ENCODE peak calls at places on chromosome 21, in eight cellular contexts. I is K562; E is A549; M is fibroblast of lung; J is AG04450; C is GM23248; W is iPS DF 6.9; U is naive thymus-derived CD4-positive, alpha-beta T cell. N is an unnamed sample.

GRCh38 chr21:45080639-45081414 is 6.4 kb downstream of the ADARB1 start:
- DNase-seq in I (no peak), E (no peak), M (peak), J (peak), C (peak), W (no peak), U (no peak), N (no peak)

GRCh38 chr21:29196021-29196663 is 65.7 kb downstream of the MAP3K7CL start:
- DNase-seq in I (peak), E (peak), M (peak), J (peak), C (peak), W (no peak), U (peak), N (no peak)

GRCh38 chr21:29130234-29130993 is at the start of gene MAP3K7CL:
- DNase-seq in I (peak), E (no peak), M (peak), J (peak), C (peak), W (no peak), U (no peak), N (no peak)

GRCh38 chr21:16532841-16533240 is 803.1 kb downstream of the USP25 start:
- DNase-seq in I (no peak), E (no peak), M (peak), J (no peak), C (peak), W (no peak), U (no peak), N (no peak)

GRCh38 chr21:37463083-37463780 is 96.7 kb downstream of the DYRK1A start:
- DNase-seq in I (peak), E (peak), M (peak), J (peak), C (peak), W (no peak), U (peak), N (no peak)

GRCh38 chr21:45054162-45054926 is 20.0 kb upstream of the ADARB1 start:
- DNase-seq in I (no peak), E (no peak), M (no peak), J (no peak), C (no peak), W (no peak), U (no peak), N (no peak)

GRCh38 chr21:34737115-34737514 is 68.3 kb downstream of the CLIC6 start:
- DNase-seq in I (no peak), E (no peak), M (peak), J (no peak), C (peak), W (no peak), U (no peak), N (no peak)

GRCh38 chr21:44650973-44651675 is 3.3 kb downstream of the KRTAP12-4 start:
- DNase-seq in I (no peak), E (no peak), M (no peak), J (no peak), C (no peak), W (no peak), U (no peak), N (no peak)

GRCh38 chr21:44755227-44755626 is 43.9 kb upstream of the TSPEAR start:
- DNase-seq in I (peak), E (no peak), M (peak), J (no peak), C (no peak), W (no peak), U (no peak), N (no peak)

GRCh38 chr21:38337793-38338192 is 81.0 kb downstream of the KCNJ15 start:
- DNase-seq in I (no peak), E (no peak), M (no peak), J (no peak), C (no peak), W (no peak), U (no peak), N (no peak)

GRCh38 chr21:14826630-14827029 is 238.2 kb downstream of the NRIP1 start:
- DNase-seq in I (no peak), E (no peak), M (no peak), J (no peak), C (no peak), W (no peak), U (no peak), N (no peak)

GRCh38 chr21:44259082-44259705 is 2.5 kb downstream of the DNMT3L start:
- DNase-seq in I (no peak), E (no peak), M (peak), J (no peak), C (no peak), W (no peak), U (no peak), N (no peak)

GRCh38 chr21:28482657-28483056 is 510.0 kb downstream of the LTN1 start:
- DNase-seq in I (no peak), E (no peak), M (no peak), J (no peak), C (no peak), W (no peak), U (no peak), N (no peak)

GRCh38 chr21:41770901-41771624 is 4.2 kb upstream of the RIPK4 start:
- DNase-seq in I (no peak), E (no peak), M (no peak), J (no peak), C (no peak), W (no peak), U (no peak), N (no peak)

GRCh38 chr21:41768371-41769042 is 1.7 kb upstream of the RIPK4 start:
- DNase-seq in I (peak), E (no peak), M (peak), J (peak), C (peak), W (no peak), U (peak), N (no peak)

GRCh38 chr21:41769933-41770332 is 3.1 kb upstream of the RIPK4 start:
- DNase-seq in I (no peak), E (no peak), M (no peak), J (no peak), C (no peak), W (no peak), U (no peak), N (no peak)

GRCh38 chr21:41769106-41769505 is 2.3 kb upstream of the RIPK4 start:
- DNase-seq in I (no peak), E (no peak), M (no peak), J (no peak), C (no peak), W (no peak), U (no peak), N (no peak)

GRCh38 chr21:41769521-41769920 is 2.7 kb upstream of the RIPK4 start:
- DNase-seq in I (no peak), E (no peak), M (no peak), J (no peak), C (no peak), W (no peak), U (no peak), N (no peak)
- H3K4me3 ChIP-seq in I (no peak), E (no peak), M (no peak), J (no peak), C (no peak), W (no peak), U (no peak), N (no peak)

GRCh38 chr21:36072453-36073167 is 2.8 kb downstream of the CBR1 start:
- DNase-seq in I (no peak), E (no peak), M (no peak), J (no peak), C (no peak), W (no peak), U (no peak), N (peak)
- H3K4me3 ChIP-seq in I (no peak), E (no peak), M (no peak), J (no peak), C (no peak), W (no peak), U (no peak), N (no peak)

GRCh38 chr21:39908265-39908923 is 41.2 kb downstream of the PCP4 start:
- DNase-seq in I (peak), E (no peak), M (no peak), J (no peak), C (no peak), W (no peak), U (no peak), N (no peak)
- H3K4me3 ChIP-seq in I (no peak), E (no peak), M (no peak), J (no peak), C (no peak), W (no peak), U (no peak), N (no peak)

GRCh38 chr21:33023574-33024277 is 2.0 kb upstream of the OLIG2 start:
- DNase-seq in I (no peak), E (no peak), M (no peak), J (no peak), C (no peak), W (no peak), U (no peak), N (no peak)

GRCh38 chr21:33025106-33025470 is 647 bp upstream of the OLIG2 start:
- DNase-seq in I (no peak), E (no peak), M (no peak), J (no peak), C (no peak), W (no peak), U (no peak), N (no peak)

GRCh38 chr21:33025471-33026298 is at the start of gene OLIG2:
- DNase-seq in I (no peak), E (no peak), M (no peak), J (no peak), C (no peak), W (peak), U (no peak), N (peak)

GRCh38 chr21:33022828-33023573 is 2.7 kb upstream of the OLIG2 start:
- DNase-seq in I (no peak), E (no peak), M (no peak), J (no peak), C (no peak), W (no peak), U (no peak), N (no peak)

DNA sequence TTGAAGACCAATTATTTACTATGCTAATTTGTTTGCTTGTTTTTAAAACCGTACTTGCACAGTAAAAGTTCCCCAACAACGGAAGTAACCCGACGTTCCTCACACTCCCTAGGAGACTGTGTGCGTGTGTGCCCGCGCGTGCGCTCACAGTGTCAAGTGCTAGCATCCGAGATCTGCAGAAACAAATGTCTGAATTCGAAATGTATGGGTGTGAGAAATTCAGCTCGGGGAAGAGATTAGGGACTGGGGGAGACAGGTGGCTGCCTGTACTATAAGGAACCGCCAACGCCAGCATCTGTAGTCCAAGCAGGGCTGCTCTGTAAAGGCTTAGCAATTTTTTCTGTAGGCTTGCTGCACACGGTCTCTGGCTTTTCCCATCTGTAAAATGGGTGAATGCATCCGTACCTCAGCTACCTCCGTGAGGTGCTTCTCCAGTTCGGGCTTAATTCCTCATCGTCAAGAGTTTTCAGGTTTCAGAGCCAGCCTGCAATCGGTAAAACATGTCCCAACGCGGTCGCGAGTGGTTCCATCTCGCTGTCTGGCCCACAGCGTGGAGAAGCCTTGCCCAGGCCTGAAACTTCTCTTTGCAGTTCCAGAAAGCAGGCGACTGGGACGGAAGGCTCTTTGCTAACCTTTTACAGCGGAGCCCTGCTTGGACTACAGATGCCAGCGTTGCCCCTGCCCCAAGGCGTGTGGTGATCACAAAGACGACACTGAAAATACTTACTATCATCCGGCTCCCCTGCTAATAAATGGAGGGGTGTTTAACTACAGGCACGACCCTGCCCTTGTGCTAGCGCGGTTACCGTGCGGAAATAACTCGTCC is 1.2 kb upstream of the OLIG2 start:
- DNase-seq in I (no peak), E (no peak), M (no peak), J (no peak), C (no peak), W (no peak), U (no peak), N (no peak)
- H3K4me3 ChIP-seq in I (no peak), E (no peak), M (no peak), J (no peak), C (no peak), W (no peak), U (no peak), N (peak)

GRCh38 chr21:46100426-46100825 is 2.5 kb downstream of the COL6A2 start:
- DNase-seq in I (no peak), E (no peak), M (peak), J (no peak), C (peak), W (no peak), U (no peak), N (no peak)
- H3K4me3 ChIP-seq in I (no peak), E (no peak), M (peak), J (peak), C (peak), W (no peak), U (no peak), N (no peak)

DNA sequence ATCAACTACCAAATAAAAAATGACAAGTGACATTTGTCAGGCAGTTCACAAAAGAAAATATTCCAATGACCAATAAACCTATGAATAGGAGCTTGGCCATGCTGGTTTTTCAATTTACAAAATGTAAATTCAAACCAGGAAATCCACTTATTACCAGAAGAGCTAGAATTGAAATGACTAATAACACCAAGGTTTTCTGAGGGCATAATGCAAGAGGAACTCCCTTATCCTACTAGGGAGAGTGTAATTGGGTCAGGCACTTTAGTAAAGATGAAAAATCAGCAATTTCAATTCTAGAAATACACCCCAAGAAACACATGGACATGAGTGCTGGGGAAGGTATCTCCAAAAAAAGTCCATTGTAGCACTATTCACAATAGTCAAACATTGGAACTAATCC is 16.7 kb upstream of the TIAM1 start:
- DNase-seq in I (no peak), E (no peak), M (no peak), J (no peak), C (no peak), W (no peak), U (no peak), N (no peak)
- H3K4me3 ChIP-seq in I (no peak), E (no peak), M (no peak), J (no peak), C (no peak), W (no peak), U (no peak), N (no peak)

GRCh38 chr21:30206551-30207251 is 9.2 kb downstream of the CLDN8 start:
- DNase-seq in I (no peak), E (no peak), M (peak), J (no peak), C (peak), W (no peak), U (no peak), N (no peak)
- H3K4me3 ChIP-seq in I (no peak), E (no peak), M (no peak), J (no peak), C (peak), W (no peak), U (no peak), N (no peak)